ENCODE peak calls at places on chromosomes 5 and 9, in nine cellular contexts. B is H54, G is adipocyte, I is NCI-H1694, T is hepatic stellate cell, R is tibial artery, S is Peyer's patch, Z is sigmoid colon, W is RCC 7860. D is an unnamed sample.

GRCh38 chr9:106075991-106076390 is 381.6 kb downstream of the TMEM38B start:
- DNase-seq in R (no peak), Z (no peak), T (no peak), B (peak; percentile 13), S (no peak), G (peak; percentile 1), I (no peak), W (peak; percentile 75), D (no peak)

GRCh38 chr9:114311571-114312512 is 11.1 kb upstream of the ORM1 start:
- DNase-seq in I (no peak), S (peak; percentile 13), T (no peak), B (no peak), W (no peak), G (no peak), R (no peak), Z (peak; percentile 42), D (peak; percentile 37)

GRCh38 chr5:162372265-162372664 is 304.7 kb downstream of the GABRG2 start:
- DNase-seq in I (no peak), S (no peak), W (no peak), T (no peak), Z (no peak), B (no peak), R (no peak), G (no peak), D (no peak)

GRCh38 chr5:40733842-40734563 is 21.8 kb downstream of the TTC33 start:
- DNase-seq in W (no peak), R (no peak), B (no peak), T (no peak), I (no peak), Z (no peak), S (no peak), G (no peak), D (no peak)

GRCh38 chr9:97386265-97386633 is 25.6 kb upstream of the TDRD7 start:
- DNase-seq in R (no peak), Z (no peak), W (no peak), G (no peak), I (no peak), S (no peak), B (no peak), T (no peak), D (no peak)

GRCh38 chr9:69546265-69546664 is 125.9 kb downstream of the APBA1 start:
- DNase-seq in T (no peak), R (no peak), S (no peak), I (peak; percentile 47), B (no peak), W (no peak), Z (no peak), G (no peak), D (no peak)

GRCh38 chr9:24879591-24879990 is 333.9 kb upstream of the IZUMO3 start:
- DNase-seq in B (no peak), G (no peak), S (no peak), T (no peak), I (no peak), W (no peak), Z (no peak), R (no peak), D (no peak)

GRCh38 chr9:17005085-17005484 is 129.8 kb upstream of the CNTLN start:
- DNase-seq in B (no peak), W (peak; percentile 64), G (peak; percentile 93), I (no peak), T (peak; percentile 32), Z (peak; percentile 81), S (no peak), R (peak; percentile 57), D (peak; percentile 48)

GRCh38 chr9:126642839-126643238 is 29.1 kb downstream of the LMX1B start:
- DNase-seq in I (no peak), W (no peak), R (no peak), S (no peak), G (no peak), Z (no peak), B (no peak), T (no peak), D (no peak)

GRCh38 chr5:52638732-52639131 is 149.0 kb upstream of the ITGA1 start:
- DNase-seq in B (no peak), R (no peak), T (no peak), W (no peak), Z (no peak), S (no peak), G (no peak), I (no peak), D (no peak)

D was measured in lower lobe of right lung.